ENCODE peak calls at places on chromosomes 1 and 21, in four cellular contexts. One of them, this sample, is unnamed.

GRCh38 chr1:98017184-98017583 is 96.3 kb upstream of the DPYD start:
- DNase-seq in left ventricle myocardium inferior: no peak
- DNase-seq in AG09319: no peak
- DNase-seq in osteocyte: no peak
- DNase-seq in this sample: no peak

GRCh38 chr21:42518216-42518615 is 4.6 kb downstream of the SLC37A1 start:
- DNase-seq in AG09319: no peak
- DNase-seq in osteocyte: no peak
- DNase-seq in left ventricle myocardium inferior: no peak
- DNase-seq in this sample: peak

GRCh38 chr1:66335859-66336640 is 197.9 kb upstream of the SGIP1 start:
- DNase-seq in left ventricle myocardium inferior: peak
- DNase-seq in osteocyte: no peak
- DNase-seq in AG09319: no peak
- DNase-seq in this sample: peak

GRCh38 chr1:3522564-3523270 is 68.3 kb downstream of the ARHGEF16 start:
- DNase-seq in AG09319: peak
- DNase-seq in osteocyte: peak
- DNase-seq in left ventricle myocardium inferior: no peak
- DNase-seq in this sample: no peak

GRCh38 chr1:177282976-177283375 is 112.2 kb downstream of the BRINP2 start:
- DNase-seq in osteocyte: no peak
- DNase-seq in AG09319: no peak
- DNase-seq in left ventricle myocardium inferior: no peak
- DNase-seq in this sample: no peak

GRCh38 chr1:60265560-60266535 is 192.3 kb upstream of the C1orf87 start:
- DNase-seq in left ventricle myocardium inferior: no peak
- DNase-seq in osteocyte: no peak
- DNase-seq in AG09319: no peak
- DNase-seq in this sample: no peak

GRCh38 chr1:89855413-89856123 is 34.7 kb downstream of the LRRC8D start:
- DNase-seq in AG09319: no peak
- DNase-seq in left ventricle myocardium inferior: no peak
- DNase-seq in osteocyte: no peak
- DNase-seq in this sample: no peak

GRCh38 chr1:67830928-67831596 is 2.2 kb downstream of the GNG12 start:
- DNase-seq in left ventricle myocardium inferior: no peak
- DNase-seq in osteocyte: no peak
- DNase-seq in AG09319: no peak
- DNase-seq in this sample: no peak

GRCh38 chr21:19236209-19236608 is 832.6 kb upstream of the TMPRSS15 start:
- DNase-seq in osteocyte: no peak
- DNase-seq in left ventricle myocardium inferior: no peak
- DNase-seq in AG09319: no peak
- DNase-seq in this sample: no peak

GRCh38 chr1:226120398-226120797 is 57.9 kb downstream of the H3-3A start:
- DNase-seq in left ventricle myocardium inferior: no peak
- DNase-seq in osteocyte: no peak
- DNase-seq in AG09319: no peak
- DNase-seq in this sample: no peak

GRCh38 chr1:7784492-7785071 is 491 bp downstream of the PER3 start:
- DNase-seq in osteocyte: no peak
- DNase-seq in left ventricle myocardium inferior: peak
- DNase-seq in AG09319: no peak
- DNase-seq in this sample: peak

GRCh38 chr1:69737527-69738176 is 169.9 kb downstream of the LRRC7 start:
- DNase-seq in AG09319: peak
- DNase-seq in osteocyte: no peak
- DNase-seq in left ventricle myocardium inferior: no peak
- DNase-seq in this sample: no peak

GRCh38 chr1:156927215-156928042 is 7.0 kb downstream of the LRRC71 start:
- DNase-seq in left ventricle myocardium inferior: peak
- DNase-seq in osteocyte: peak
- DNase-seq in AG09319: peak
- DNase-seq in this sample: no peak

DNA sequence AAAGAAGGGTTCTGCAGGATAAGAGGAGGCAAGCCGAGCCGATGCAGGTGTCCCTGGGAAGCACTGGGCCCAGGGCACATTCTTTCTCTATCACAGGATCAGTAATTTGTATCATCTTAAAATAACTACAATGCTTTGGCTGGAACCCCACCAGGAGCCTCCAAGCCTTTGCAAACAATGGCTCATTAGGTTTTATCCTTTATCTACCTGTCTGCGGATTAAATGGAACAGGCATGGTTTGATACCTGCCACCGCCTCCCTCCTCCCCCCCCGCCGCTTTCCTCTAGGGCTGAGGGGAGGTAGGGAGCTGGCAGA is 571.9 kb downstream of the AJAP1 start:
- DNase-seq in osteocyte: no peak
- DNase-seq in left ventricle myocardium inferior: no peak
- DNase-seq in AG09319: no peak
- DNase-seq in this sample: no peak
- TF ChIP-seq CTCF in osteocyte: no peak
- TF ChIP-seq CTCF in left ventricle myocardium inferior: no peak
- TF ChIP-seq CTCF in AG09319: no peak
- TF ChIP-seq CTCF in this sample: no peak

GRCh38 chr1:33624991-33625870 is 152.8 kb downstream of the ZSCAN20 start:
- DNase-seq in AG09319: no peak
- DNase-seq in osteocyte: peak
- DNase-seq in left ventricle myocardium inferior: no peak
- DNase-seq in this sample: peak
- TF ChIP-seq CTCF in AG09319: no peak
- TF ChIP-seq CTCF in osteocyte: peak
- TF ChIP-seq CTCF in left ventricle myocardium inferior: no peak
- TF ChIP-seq CTCF in this sample: no peak

GRCh38 chr1:160046494-160047115 is 14.8 kb upstream of the PIGM start:
- DNase-seq in AG09319: no peak
- DNase-seq in left ventricle myocardium inferior: peak
- DNase-seq in osteocyte: peak
- DNase-seq in this sample: peak
- TF ChIP-seq CTCF in AG09319: peak
- TF ChIP-seq CTCF in left ventricle myocardium inferior: peak
- TF ChIP-seq CTCF in osteocyte: peak
- TF ChIP-seq CTCF in this sample: peak

GRCh38 chr1:27522860-27523665 is 33.1 kb upstream of the WASF2 start:
- DNase-seq in osteocyte: no peak
- DNase-seq in AG09319: no peak
- DNase-seq in left ventricle myocardium inferior: peak
- DNase-seq in this sample: no peak
- TF ChIP-seq CTCF in osteocyte: peak
- TF ChIP-seq CTCF in AG09319: peak
- TF ChIP-seq CTCF in left ventricle myocardium inferior: peak
- TF ChIP-seq CTCF in this sample: no peak

GRCh38 chr1:202189919-202190715 is 3.5 kb upstream of the LGR6 start:
- DNase-seq in osteocyte: no peak
- DNase-seq in AG09319: no peak
- DNase-seq in left ventricle myocardium inferior: no peak
- DNase-seq in this sample: no peak

GRCh38 chr1:202186327-202186726 is 7.3 kb upstream of the LGR6 start:
- DNase-seq in osteocyte: no peak
- DNase-seq in left ventricle myocardium inferior: no peak
- DNase-seq in AG09319: no peak
- DNase-seq in this sample: no peak

GRCh38 chr1:202187040-202187671 is 6.4 kb upstream of the LGR6 start:
- DNase-seq in left ventricle myocardium inferior: no peak
- DNase-seq in AG09319: no peak
- DNase-seq in osteocyte: no peak
- DNase-seq in this sample: no peak

GRCh38 chr1:202187697-202188407 is 5.7 kb upstream of the LGR6 start:
- DNase-seq in AG09319: no peak
- DNase-seq in osteocyte: no peak
- DNase-seq in left ventricle myocardium inferior: no peak
- DNase-seq in this sample: no peak

DNA sequence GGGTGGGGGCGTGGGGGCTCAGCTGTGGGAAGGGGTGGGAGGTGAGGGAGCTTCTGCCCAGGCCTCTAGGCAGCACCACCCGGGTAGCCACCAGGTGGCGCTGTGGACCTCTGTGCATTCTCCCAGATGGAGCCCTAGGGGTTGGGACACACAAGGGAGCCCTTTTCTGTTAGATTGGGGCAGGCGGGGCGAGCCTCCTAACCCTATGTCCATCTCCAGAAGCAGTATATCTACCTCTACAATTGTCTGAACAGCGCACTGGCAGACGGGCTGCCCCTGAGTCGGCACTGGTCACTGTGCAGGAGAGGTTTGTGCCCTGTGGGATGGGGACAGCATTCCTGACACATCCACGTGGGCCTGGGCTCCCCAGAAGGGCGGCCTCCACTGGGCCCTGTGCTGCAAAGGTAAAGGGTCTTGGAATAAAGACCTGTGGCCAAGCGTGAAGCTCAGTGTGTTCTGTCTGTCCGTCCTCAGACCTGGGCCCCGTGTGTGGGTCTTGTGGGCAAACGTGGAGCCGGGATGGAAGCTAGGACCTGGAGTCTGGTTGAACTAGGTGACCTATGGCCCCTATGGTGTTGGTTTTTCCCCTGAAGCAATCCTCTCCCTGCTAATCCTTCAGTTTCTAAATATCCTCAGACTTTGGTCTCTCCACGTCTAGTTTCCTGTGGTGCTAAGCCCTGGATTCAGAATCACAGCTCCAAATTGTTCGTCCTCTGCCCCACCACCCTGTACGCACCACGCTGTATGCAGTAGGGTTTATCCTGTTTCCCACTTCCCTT is 4.4 kb upstream of the LGR6 start:
- DNase-seq in left ventricle myocardium inferior: peak
- DNase-seq in AG09319: peak
- DNase-seq in osteocyte: peak
- DNase-seq in this sample: no peak
- TF ChIP-seq CTCF in left ventricle myocardium inferior: peak
- TF ChIP-seq CTCF in AG09319: peak
- TF ChIP-seq CTCF in osteocyte: peak
- TF ChIP-seq CTCF in this sample: peak

DNA sequence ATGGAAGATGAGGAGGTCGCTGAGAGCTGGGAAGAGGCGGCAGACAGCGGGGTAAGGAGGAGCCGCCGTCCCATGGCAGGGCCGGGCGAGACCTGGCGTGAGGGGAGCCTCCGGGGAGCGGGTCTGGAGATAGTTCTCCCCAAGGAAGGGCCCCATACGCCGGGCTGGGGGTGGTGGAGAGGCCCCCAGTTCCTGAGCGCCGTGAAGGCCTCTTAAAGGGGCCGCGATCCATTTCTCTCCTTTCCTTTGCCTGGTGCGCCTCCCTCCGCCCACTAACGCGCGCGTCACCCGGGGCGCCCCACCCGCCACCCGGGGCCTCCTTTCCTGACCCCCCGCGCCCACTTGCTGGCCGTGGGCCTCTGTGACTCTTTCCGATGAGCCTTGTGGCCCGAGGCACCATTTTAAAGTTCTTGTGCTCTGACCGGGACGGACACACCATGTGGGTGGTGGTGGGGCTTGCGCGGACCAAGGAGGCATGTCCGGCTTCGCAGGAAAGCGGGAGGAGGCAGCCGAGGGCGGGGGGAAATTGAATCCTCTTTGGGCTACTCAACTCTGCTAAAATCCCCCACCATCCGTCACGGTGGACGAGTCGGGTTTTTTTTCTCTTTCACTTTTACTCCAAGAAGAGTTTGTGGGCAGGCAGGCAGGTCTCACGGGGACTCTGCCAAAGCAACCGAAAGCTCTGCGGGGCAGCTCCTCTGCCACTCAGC is 371 bp downstream of the SZRD1 start:
- DNase-seq in osteocyte: peak
- DNase-seq in left ventricle myocardium inferior: peak
- DNase-seq in AG09319: peak
- DNase-seq in this sample: peak
- TF ChIP-seq CTCF in osteocyte: no peak
- TF ChIP-seq CTCF in left ventricle myocardium inferior: no peak
- TF ChIP-seq CTCF in AG09319: no peak
- TF ChIP-seq CTCF in this sample: no peak

DNA sequence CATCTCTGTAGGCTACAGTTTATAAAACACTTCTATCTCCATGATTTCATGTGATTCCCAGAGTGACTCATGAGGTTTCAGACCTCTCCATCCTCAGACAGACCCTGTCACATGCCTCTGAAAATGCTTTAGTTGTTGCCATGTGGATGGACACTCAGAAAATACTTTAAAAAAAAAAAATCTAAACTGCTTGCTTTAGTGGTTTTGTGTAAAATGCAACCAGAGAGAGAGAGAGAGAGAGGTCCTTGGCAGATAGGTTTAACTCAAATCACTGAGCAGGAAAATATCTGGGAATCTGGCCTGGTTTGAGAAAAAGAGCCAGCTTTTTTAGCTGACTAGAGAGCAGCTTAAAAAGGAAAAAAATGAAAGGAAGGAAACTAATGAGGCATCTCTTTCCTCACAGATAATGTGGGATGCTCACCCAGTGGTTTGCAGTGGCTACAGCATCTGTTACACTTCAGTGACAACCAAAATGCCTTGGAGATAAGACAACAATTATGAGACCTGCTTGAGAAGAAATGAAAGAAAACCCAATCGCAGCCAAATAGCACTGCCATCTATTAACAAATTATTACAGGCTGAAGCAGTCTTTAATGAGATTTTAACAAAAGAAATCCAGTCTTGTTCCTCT is 54.6 kb upstream of the SYT14 start:
- DNase-seq in AG09319: peak
- DNase-seq in osteocyte: no peak
- DNase-seq in left ventricle myocardium inferior: no peak
- DNase-seq in this sample: no peak
- TF ChIP-seq CTCF in AG09319: no peak
- TF ChIP-seq CTCF in osteocyte: peak
- TF ChIP-seq CTCF in left ventricle myocardium inferior: no peak
- TF ChIP-seq CTCF in this sample: no peak

This sample was measured in coronary artery.